ENCODE peak calls at places on chromosomes 12 and 14, in five cellular contexts. S, D, X, B and N are unnamed samples.

GRCh38 chr14:30194769-30195168 is 267.1 kb upstream of the PRKD1 start:
- DNase-seq in S (no peak), D (no peak), X (no peak), B (no peak), N (peak)

GRCh38 chr14:36617824-36618223 is 35.4 kb upstream of the NKX2-8 start:
- DNase-seq in S (no peak), D (no peak), X (no peak), B (no peak), N (no peak)

GRCh38 chr12:30687265-30687986 is 8.2 kb downstream of the IPO8 start:
- DNase-seq in S (no peak), D (no peak), X (no peak), B (no peak), N (peak)

GRCh38 chr12:1579626-1580025 is 14.8 kb downstream of the FBXL14 start:
- DNase-seq in S (no peak), D (no peak), X (no peak), B (no peak), N (peak)

GRCh38 chr14:63039800-63040380 is 5.4 kb downstream of the KCNH5 start:
- DNase-seq in S (peak), D (no peak), X (no peak), B (no peak), N (peak)

GRCh38 chr12:24488091-24488596 is 460.8 kb downstream of the BCAT1 start:
- DNase-seq in S (no peak), D (no peak), X (no peak), B (no peak), N (no peak)

GRCh38 chr12:68317047-68317667 is 15.0 kb downstream of the MDM1 start:
- DNase-seq in S (peak), D (no peak), X (no peak), B (peak), N (peak)

GRCh38 chr12:94566345-94566744 is 84.0 kb downstream of the TMCC3 start:
- DNase-seq in S (peak), D (no peak), X (no peak), B (no peak), N (no peak)

GRCh38 chr14:71758198-71758955 is 173.9 kb upstream of the RGS6 start:
- DNase-seq in S (peak), D (no peak), X (no peak), B (no peak), N (no peak)

GRCh38 chr14:92945959-92946846 is 23.3 kb downstream of the CHGA start:
- DNase-seq in S (no peak), D (no peak), X (no peak), B (no peak), N (peak)

GRCh38 chr12:38720661-38721060 is 184.7 kb downstream of the CPNE8 start:
- DNase-seq in S (no peak), D (no peak), X (no peak), B (no peak), N (no peak)

GRCh38 chr12:56989866-56990610 is 16.3 kb downstream of the ZBTB39 start:
- DNase-seq in S (no peak), D (no peak), X (no peak), B (no peak), N (peak)

GRCh38 chr12:68287106-68287505 is 33.7 kb upstream of the IL22 start:
- DNase-seq in S (no peak), D (no peak), X (no peak), B (no peak), N (no peak)

GRCh38 chr12:114015851-114016250 is 49.7 kb upstream of the RBM19 start:
- DNase-seq in S (no peak), D (no peak), X (no peak), B (no peak), N (no peak)

GRCh38 chr12:38445040-38445439 is 128.5 kb downstream of the ALG10B start:
- DNase-seq in S (no peak), D (no peak), X (no peak), B (no peak), N (no peak)

GRCh38 chr12:68403296-68403695 is 71.1 kb upstream of the MDM1 start:
- DNase-seq in S (no peak), D (no peak), X (no peak), B (no peak), N (no peak)

GRCh38 chr12:82357845-82358199 is 365 bp downstream of the CCDC59 start:
- DNase-seq in S (no peak), D (no peak), X (no peak), B (no peak), N (no peak)

GRCh38 chr14:31068235-31068634 is 42.1 kb upstream of the STRN3 start:
- DNase-seq in S (no peak), D (no peak), X (no peak), B (no peak), N (no peak)

GRCh38 chr14:104137297-104138097 is 890 bp upstream of the KIF26A start:
- DNase-seq in S (peak), D (peak), X (peak), B (peak), N (peak)

GRCh38 chr12:72523754-72524153 is 251.6 kb downstream of the TRHDE start:
- DNase-seq in S (peak), D (no peak), X (no peak), B (no peak), N (peak)

GRCh38 chr14:53630336-53630735 is 326.3 kb downstream of the BMP4 start:
- DNase-seq in S (no peak), D (no peak), X (no peak), B (no peak), N (no peak)

GRCh38 chr12:55847603-55848329 is 5.0 kb upstream of the MMP19 start:
- DNase-seq in S (no peak), D (no peak), X (no peak), B (peak), N (peak)

GRCh38 chr14:56694609-56695008 is 115.0 kb downstream of the TMEM260 start:
- DNase-seq in S (no peak), D (no peak), X (no peak), B (no peak), N (no peak)

GRCh38 chr12:6452245-6452731 is 446 bp downstream of the TAPBPL start:
- DNase-seq in S (no peak), D (peak), X (no peak), B (no peak), N (no peak)

GRCh38 chr12:29991924-29992323 is 208.2 kb upstream of the TMTC1 start:
- DNase-seq in S (no peak), D (no peak), X (no peak), B (no peak), N (no peak)

GRCh38 chr14:55848964-55849363 is 269.0 kb downstream of the KTN1 start:
- DNase-seq in S (no peak), D (no peak), X (no peak), B (no peak), N (no peak)

GRCh38 chr14:93989939-93990338 is 7.2 kb upstream of the CCDC197 start:
- DNase-seq in S (no peak), D (no peak), X (no peak), B (no peak), N (no peak)

GRCh38 chr14:54572316-54572715 is 5.4 kb downstream of the SAMD4A start:
- DNase-seq in S (peak), D (peak), X (no peak), B (peak), N (peak)

GRCh38 chr14:57277062-57277461 is 8.3 kb downstream of the AP5M1 start:
- DNase-seq in S (no peak), D (no peak), X (no peak), B (no peak), N (no peak)

GRCh38 chr14:94560291-94560665 is 964 bp upstream of the SERPINA4 start:
- DNase-seq in S (no peak), D (no peak), X (no peak), B (no peak), N (no peak)

GRCh38 chr14:52950410-52950897 is 396 bp downstream of the FERMT2 start:
- DNase-seq in S (no peak), D (peak), X (peak), B (peak), N (peak)

GRCh38 chr14:35366048-35366428 is 38.5 kb downstream of the NFKBIA start:
- DNase-seq in S (no peak), D (no peak), X (no peak), B (peak), N (no peak)

GRCh38 chr12:6701078-6701768 is 608 bp upstream of the PIANP start:
- DNase-seq in S (no peak), D (no peak), X (no peak), B (no peak), N (peak)

GRCh38 chr14:24910408-24910986 is 139.4 kb downstream of the STXBP6 start:
- DNase-seq in S (no peak), D (no peak), X (no peak), B (no peak), N (no peak)

GRCh38 chr14:54682578-54682977 is 115.7 kb downstream of the SAMD4A start:
- DNase-seq in S (no peak), D (no peak), X (no peak), B (no peak), N (peak)

DNA sequence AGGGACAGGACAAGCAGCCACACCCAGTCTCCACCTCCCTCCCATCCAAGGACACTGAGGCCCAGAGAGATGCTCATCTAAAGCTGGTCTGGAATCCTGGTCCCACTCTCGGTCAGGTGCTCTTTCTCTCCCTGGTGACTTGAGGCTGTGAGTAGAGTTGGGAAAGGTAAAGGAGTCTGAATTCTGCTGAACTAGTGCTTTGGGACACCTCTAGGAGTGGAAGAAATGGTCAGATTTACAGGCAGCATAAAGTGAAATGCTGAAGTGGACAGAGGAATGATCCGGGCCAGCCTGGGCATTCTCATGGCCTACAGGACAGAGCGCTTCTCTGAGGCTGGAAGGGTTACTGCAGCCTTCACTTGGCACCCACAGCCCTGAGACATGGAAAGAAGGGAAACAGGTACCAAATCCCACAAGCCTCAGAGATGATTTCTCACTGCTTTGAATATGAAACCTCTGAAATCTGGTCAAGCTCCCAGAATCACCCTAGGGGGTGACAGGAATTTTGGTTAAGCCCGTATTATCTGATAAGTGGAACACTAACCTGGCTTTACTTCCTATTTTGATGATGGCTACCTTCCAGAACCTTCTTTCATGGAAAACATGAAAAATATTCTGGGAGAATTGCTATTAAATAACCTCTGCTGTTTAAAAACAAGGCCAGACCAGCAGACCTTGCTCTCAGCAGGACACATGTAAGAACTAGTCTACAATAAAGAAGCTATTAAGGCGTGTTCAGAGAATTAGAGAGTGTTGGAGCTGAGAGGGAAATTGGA is 281.7 kb downstream of the ZFP36L1 start:
- DNase-seq in S (no peak), D (no peak), X (no peak), B (no peak), N (peak)
- TF ChIP-seq CTCF in S (no peak), D (no peak), X (no peak), B (no peak), N (peak)

GRCh38 chr12:42483534-42483857 is 106.0 kb downstream of the PRICKLE1 start:
- DNase-seq in S (no peak), D (no peak), X (peak), B (peak), N (no peak)
- TF ChIP-seq CTCF in S (no peak), D (no peak), X (no peak), B (no peak), N (peak)

DNA sequence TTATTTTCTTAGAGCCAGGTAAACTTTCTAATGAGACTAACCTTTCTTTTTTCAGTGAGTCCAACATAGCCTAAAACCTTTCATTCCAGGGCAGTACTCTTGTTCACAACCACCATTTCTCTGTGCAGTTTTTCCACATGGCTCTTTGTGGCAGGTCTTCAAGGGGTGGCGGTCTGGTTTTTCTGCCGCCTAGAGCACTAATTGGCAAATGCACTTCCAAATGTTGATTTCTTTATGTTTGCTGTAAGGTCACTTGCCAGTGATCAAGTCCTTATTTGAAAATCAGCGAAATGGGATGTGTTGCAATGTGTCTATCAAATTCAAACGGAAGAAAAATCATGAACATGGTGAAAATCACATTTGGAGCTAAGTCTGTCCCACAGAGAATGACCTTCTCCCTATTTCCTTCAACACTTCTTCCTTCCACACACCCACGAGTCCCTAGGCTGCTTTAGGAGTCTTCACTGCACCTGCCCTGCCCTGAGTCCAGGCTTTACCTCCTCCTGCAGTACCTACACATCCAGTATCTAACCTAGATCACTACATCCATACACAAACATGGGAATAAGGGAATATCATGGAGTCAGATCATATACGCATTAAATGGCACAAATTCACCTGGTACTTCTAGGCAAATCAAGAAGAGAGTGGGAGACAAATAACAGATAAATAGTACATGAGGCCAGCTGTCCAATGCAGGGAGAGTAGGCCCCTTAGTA is 1.9 kb downstream of the SRGAP1 start:
- DNase-seq in S (no peak), D (no peak), X (no peak), B (no peak), N (no peak)
- TF ChIP-seq CTCF in S (no peak), D (no peak), X (no peak), B (no peak), N (no peak)

GRCh38 chr14:99199854-99200653 is 71.9 kb downstream of the BCL11B start:
- DNase-seq in S (no peak), D (no peak), X (no peak), B (no peak), N (no peak)
- TF ChIP-seq CTCF in S (peak), D (no peak), X (no peak), B (no peak), N (no peak)

GRCh38 chr14:50025776-50026175 is 90.6 kb downstream of the VCPKMT start:
- DNase-seq in S (no peak), D (no peak), X (no peak), B (peak), N (no peak)

GRCh38 chr14:50026396-50026795 is 90.0 kb downstream of the VCPKMT start:
- DNase-seq in S (no peak), D (no peak), X (no peak), B (no peak), N (no peak)

GRCh38 chr14:50023671-50024490 is 92.5 kb downstream of the VCPKMT start:
- DNase-seq in S (no peak), D (no peak), X (no peak), B (no peak), N (peak)

GRCh38 chr14:50022661-50023060 is 93.7 kb downstream of the VCPKMT start:
- DNase-seq in S (no peak), D (no peak), X (no peak), B (no peak), N (no peak)

GRCh38 chr14:50025073-50025472 is 91.3 kb downstream of the VCPKMT start:
- DNase-seq in S (no peak), D (no peak), X (no peak), B (no peak), N (no peak)
- TF ChIP-seq CTCF in S (no peak), D (no peak), X (no peak), B (no peak), N (no peak)

DNA sequence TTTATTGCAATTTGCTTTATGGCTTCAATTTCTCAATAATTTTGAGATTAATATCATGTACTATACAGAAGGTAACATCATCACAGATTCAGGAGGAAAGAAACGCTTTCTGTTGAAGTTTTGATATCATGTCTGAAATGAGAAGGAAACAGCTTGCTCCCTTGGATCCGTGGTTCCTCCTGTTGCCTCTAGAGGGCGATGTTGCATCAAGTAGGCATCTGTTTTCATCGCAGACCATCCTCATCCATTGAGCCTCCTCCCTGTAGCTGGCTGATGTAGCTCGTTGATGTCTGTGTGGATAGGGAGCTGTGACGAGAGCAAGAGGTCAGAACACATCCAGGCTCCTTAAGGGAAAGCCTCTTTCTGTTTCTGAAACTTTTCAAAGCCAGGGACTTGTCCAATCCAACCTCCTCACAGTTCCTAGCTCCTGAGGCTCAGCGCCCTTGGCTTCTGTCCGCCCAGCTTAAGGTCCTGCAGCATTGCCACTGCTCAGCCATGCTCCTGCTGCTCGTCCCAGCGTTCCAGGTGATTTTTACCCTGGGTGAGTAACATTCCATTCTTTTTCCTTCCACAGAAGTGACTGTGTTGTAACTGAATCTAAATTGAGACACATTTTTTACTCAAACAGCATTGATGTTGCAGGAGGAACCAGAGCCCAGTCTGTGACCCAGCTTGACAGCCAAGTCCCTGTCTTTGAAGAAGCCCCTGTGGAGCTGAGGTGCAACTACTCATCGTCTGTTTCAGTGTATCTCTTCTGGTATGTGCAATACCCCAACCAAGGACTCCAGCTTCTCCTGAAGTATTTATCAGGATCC is 304.8 kb upstream of the OR4E1 start:
- DNase-seq in S (peak), D (peak), X (no peak), B (peak), N (peak)
- TF ChIP-seq CTCF in S (peak), D (peak), X (peak), B (peak), N (peak)

DNA sequence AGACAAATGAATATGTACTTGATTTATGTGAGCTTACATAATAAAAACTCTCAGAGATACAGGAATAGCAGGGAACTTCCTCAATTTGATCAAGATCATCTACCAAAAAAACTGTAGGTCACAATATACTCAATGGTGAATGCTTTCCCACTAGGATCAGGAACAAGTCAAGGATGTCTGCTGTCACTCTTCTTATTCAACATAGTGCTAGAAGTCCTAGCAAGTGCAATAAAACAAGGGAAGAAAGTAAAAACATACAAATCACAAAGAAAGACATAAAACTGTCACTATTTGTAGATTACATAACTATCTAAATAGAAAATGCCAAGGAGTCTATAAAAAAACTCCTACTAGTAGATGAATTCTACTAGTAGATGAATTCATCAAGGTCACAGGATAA is 41.9 kb upstream of the PAWR start:
- DNase-seq in S (no peak), D (no peak), X (no peak), B (no peak), N (no peak)
- TF ChIP-seq CTCF in S (no peak), D (no peak), X (no peak), B (no peak), N (no peak)

GRCh38 chr12:97134495-97134894 is 227.4 kb downstream of the NEDD1 start:
- DNase-seq in S (no peak), D (no peak), X (no peak), B (no peak), N (no peak)
- TF ChIP-seq CTCF in S (peak), D (peak), X (peak), B (no peak), N (no peak)